ENCODE peak calls at places on chromosomes 2 and 18, in four cellular contexts. F is SK-N-SH, O is HepG2, Q is GM12878. J is an unnamed sample.

GRCh38 chr2:85134255-85135065 is 1.3 kb downstream of the TCF7L1 start:
- DNase-seq in F (peak), O (no peak), Q (no peak), J (peak)

GRCh38 chr2:71665168-71666093 is 212.1 kb downstream of the DYSF start:
- DNase-seq in F (no peak), O (no peak), Q (no peak), J (no peak)

GRCh38 chr2:181649436-181649979 is 7.4 kb downstream of the CERKL start:
- DNase-seq in F (no peak), O (no peak), Q (no peak), J (no peak)

GRCh38 chr2:20668871-20669475 is 2.0 kb downstream of the GDF7 start:
- DNase-seq in F (peak), O (no peak), Q (no peak), J (no peak)

GRCh38 chr18:37484893-37485834 is 80.4 kb downstream of the CELF4 start:
- DNase-seq in F (no peak), O (no peak), Q (no peak), J (peak)

GRCh38 chr2:67872481-67872880 is 190.3 kb downstream of the C1D start:
- DNase-seq in F (no peak), O (no peak), Q (no peak), J (no peak)

GRCh38 chr2:37656512-37657423 is 14.7 kb downstream of the CDC42EP3 start:
- DNase-seq in F (no peak), O (no peak), Q (no peak), J (no peak)

GRCh38 chr2:122205637-122206036 is 450.2 kb downstream of the TSN start:
- DNase-seq in F (no peak), O (no peak), Q (no peak), J (no peak)

GRCh38 chr18:3140986-3141639 is 78.7 kb downstream of the MYOM1 start:
- DNase-seq in F (no peak), O (no peak), Q (no peak), J (no peak)

GRCh38 chr2:190099890-190100289 is 37.4 kb upstream of the MSTN start:
- DNase-seq in F (no peak), O (no peak), Q (no peak), J (no peak)

GRCh38 chr2:3242747-3243369 is 134.8 kb downstream of the EIPR1 start:
- DNase-seq in F (no peak), O (no peak), Q (peak), J (no peak)

GRCh38 chr2:230410861-230411464 is 5.0 kb upstream of the SP100 start:
- DNase-seq in F (no peak), O (no peak), Q (no peak), J (no peak)

GRCh38 chr2:127526940-127527804 is 883 bp upstream of the IWS1 start:
- DNase-seq in F (peak), O (peak), Q (no peak), J (peak)

GRCh38 chr2:85668009-85668856 is at the start of gene SFTPB:
- DNase-seq in F (no peak), O (no peak), Q (no peak), J (no peak)

GRCh38 chr2:202178342-202178958 is 59.9 kb downstream of the SUMO1 start:
- DNase-seq in F (peak), O (peak), Q (peak), J (peak)

GRCh38 chr2:212990697-212991096 is 160.7 kb downstream of the IKZF2 start:
- DNase-seq in F (no peak), O (peak), Q (no peak), J (no peak)

GRCh38 chr18:65601775-65602174 is 149.0 kb upstream of the CDH7 start:
- DNase-seq in F (no peak), O (no peak), Q (no peak), J (no peak)

GRCh38 chr2:12718662-12719399 is 2.1 kb downstream of the TRIB2 start:
- DNase-seq in F (peak), O (no peak), Q (no peak), J (peak)

GRCh38 chr2:82259551-82259950 is 1955.0 kb upstream of the LRRTM1 start:
- DNase-seq in F (no peak), O (no peak), Q (no peak), J (no peak)

GRCh38 chr18:24322594-24323136 is 75.0 kb downstream of the OSBPL1A start:
- DNase-seq in F (no peak), O (no peak), Q (no peak), J (no peak)

GRCh38 chr2:158089322-158089721 is 12.4 kb upstream of the UPP2 start:
- DNase-seq in F (no peak), O (no peak), Q (no peak), J (no peak)

GRCh38 chr2:178018141-178018540 is 54.4 kb downstream of the PDE11A start:
- DNase-seq in F (no peak), O (no peak), Q (no peak), J (no peak)

GRCh38 chr18:43869451-43870008 is 592.2 kb upstream of the SYT4 start:
- DNase-seq in F (no peak), O (no peak), Q (no peak), J (no peak)

GRCh38 chr2:150445404-150445803 is 42.1 kb downstream of the RND3 start:
- DNase-seq in F (no peak), O (no peak), Q (no peak), J (no peak)

GRCh38 chr2:105365176-105365575 is 27.8 kb downstream of the C2orf49 start:
- DNase-seq in F (no peak), O (no peak), Q (no peak), J (no peak)

GRCh38 chr18:38545071-38545470 is 979.5 kb upstream of the CELF4 start:
- DNase-seq in F (no peak), O (peak), Q (no peak), J (peak)

GRCh38 chr2:85539361-85540130 is 578 bp downstream of the MAT2A start:
- DNase-seq in F (peak), O (peak), Q (peak), J (peak)

GRCh38 chr2:221205103-221205502 is 367.0 kb downstream of the EPHA4 start:
- DNase-seq in F (no peak), O (peak), Q (no peak), J (no peak)

GRCh38 chr2:159124931-159125467 is 156.6 kb downstream of the TANC1 start:
- DNase-seq in F (no peak), O (no peak), Q (no peak), J (no peak)

GRCh38 chr2:168246072-168246482 is 1.3 kb downstream of the STK39 start:
- DNase-seq in F (peak), O (no peak), Q (no peak), J (no peak)

GRCh38 chr2:96402591-96402990 is 67.0 kb downstream of the NCAPH start:
- DNase-seq in F (no peak), O (no peak), Q (no peak), J (no peak)

GRCh38 chr2:121532347-121532766 is 1.7 kb downstream of the RNU4ATAC start:
- DNase-seq in F (no peak), O (peak), Q (no peak), J (peak)

GRCh38 chr18:4636957-4637356 is 181.8 kb upstream of the DLGAP1 start:
- DNase-seq in F (no peak), O (no peak), Q (no peak), J (peak)

DNA sequence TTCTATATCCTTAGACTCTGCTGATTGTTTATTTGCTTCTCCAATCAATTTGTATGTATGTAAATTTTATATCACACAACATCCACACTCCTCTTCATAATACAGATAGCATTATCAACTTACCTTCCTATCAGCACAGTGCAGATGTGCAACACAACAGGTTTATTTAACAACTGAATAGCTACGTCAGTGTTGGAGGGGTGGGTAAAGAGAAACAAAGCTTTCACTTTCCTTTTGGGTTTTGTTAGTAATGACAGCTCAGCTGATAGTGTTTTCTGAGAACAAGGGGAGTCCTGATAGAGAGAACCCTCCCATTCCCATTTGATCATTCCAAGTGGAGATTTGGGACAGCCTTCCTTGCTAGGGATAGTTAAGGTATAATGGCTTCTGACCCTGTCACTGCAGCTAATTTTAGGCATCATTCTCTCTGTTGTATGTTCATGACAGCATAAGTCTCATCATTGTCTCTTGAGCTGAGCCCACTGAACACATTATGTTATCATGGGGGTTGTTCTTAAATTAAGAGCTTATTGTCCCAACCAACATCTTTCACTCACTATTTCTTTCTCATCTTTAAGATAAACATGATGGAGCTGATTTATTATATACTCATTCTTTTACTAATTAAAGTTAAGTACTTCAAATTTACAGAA is 227.7 kb downstream of the GPD2 start:
- DNase-seq in F (no peak), O (no peak), Q (no peak), J (peak)
- TF ChIP-seq NFIC in F (no peak), O (no peak), Q (no peak), J (no peak)

GRCh38 chr2:43443317-43443716 is 152.5 kb downstream of the THADA start:
- DNase-seq in F (no peak), O (no peak), Q (no peak), J (no peak)
- TF ChIP-seq NFIC in F (no peak), O (no peak), Q (no peak), J (no peak)

GRCh38 chr2:26692814-26693286 is 328 bp downstream of the KCNK3 start:
- DNase-seq in F (peak), O (no peak), Q (no peak), J (no peak)
- TF ChIP-seq NFIC in F (no peak), O (no peak), Q (no peak), J (no peak)

GRCh38 chr2:61882850-61883249 is 5.6 kb downstream of the CCT4 start:
- DNase-seq in F (no peak), O (no peak), Q (no peak), J (no peak)

GRCh38 chr2:61885896-61886603 is 2.4 kb downstream of the CCT4 start:
- DNase-seq in F (no peak), O (no peak), Q (no peak), J (peak)

GRCh38 chr2:61889212-61889956 is 928 bp upstream of the CCT4 start:
- DNase-seq in F (no peak), O (no peak), Q (no peak), J (peak)

DNA sequence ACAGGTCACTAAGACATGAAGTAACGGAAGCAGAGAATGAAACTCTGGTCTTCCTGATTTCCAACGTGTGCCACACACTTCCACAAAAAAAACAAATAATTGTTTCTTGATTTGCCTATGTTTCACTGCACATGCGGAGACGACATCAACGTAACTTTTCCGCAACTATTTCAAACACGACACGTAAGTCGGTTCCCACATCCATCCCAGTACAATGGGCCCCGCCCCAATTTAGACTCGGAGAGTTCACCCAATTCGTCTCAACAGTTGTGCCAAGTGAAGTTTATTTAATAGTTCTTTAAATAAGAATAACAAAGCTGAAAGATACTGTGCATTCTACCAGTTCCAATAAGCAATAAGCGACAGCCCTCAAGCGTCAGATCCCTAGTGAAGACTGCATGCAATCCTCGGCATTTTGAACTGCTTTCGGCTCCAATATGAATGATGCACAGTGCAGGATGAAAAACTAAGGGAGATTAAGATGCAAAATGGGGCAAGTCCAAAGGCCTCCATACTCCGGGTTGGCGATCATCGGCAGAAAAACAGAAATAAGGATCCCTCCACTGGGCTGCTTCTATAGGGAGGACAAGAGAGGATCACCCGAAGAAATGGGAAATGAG is 662 bp downstream of the CCT4 start:
- DNase-seq in F (peak), O (peak), Q (no peak), J (peak)
- TF ChIP-seq NFIC in F (no peak), O (no peak), Q (no peak), J (no peak)

J was measured in K562.